ENCODE peak calls at places on chromosome 7, in seven cellular contexts. Q is hepatocyte, B is upper lobe of right lung, W is left lung, J is heart left ventricle, T is fibroblast of lung, O is MM.1S. L is an unnamed sample.
A peak's percentile ranks its signal among the peaks of the same experiment; 100 is the strongest.

GRCh38 chr7:33764752-33765451 is 140.4 kb upstream of the BMPER start:
- DNase-seq in Q (peak; percentile 53), B (no peak), W (no peak), J (no peak), T (peak; percentile 96), O (no peak), L (no peak)

GRCh38 chr7:17679427-17679826 is 260.9 kb downstream of the SNX13 start:
- DNase-seq in Q (peak; percentile 35), B (no peak), W (no peak), J (no peak), T (peak; percentile 74), O (no peak), L (no peak)

GRCh38 chr7:4694653-4695335 is 12.7 kb downstream of the FOXK1 start:
- DNase-seq in Q (peak; percentile 27), B (no peak), W (peak; percentile 50), J (peak; percentile 47), T (peak; percentile 90), O (no peak), L (peak; percentile 57)

GRCh38 chr7:24943096-24943948 is 36.7 kb downstream of the OSBPL3 start:
- DNase-seq in Q (no peak), B (no peak), W (no peak), J (no peak), T (no peak), O (no peak), L (no peak)

GRCh38 chr7:140049339-140050024 is 13.3 kb downstream of the PARP12 start:
- DNase-seq in Q (peak; percentile 58), B (no peak), W (no peak), J (no peak), T (peak; percentile 41), O (peak; percentile 76), L (peak; percentile 71)

GRCh38 chr7:158030566-158030965 is 557.1 kb downstream of the PTPRN2 start:
- DNase-seq in Q (no peak), B (peak; percentile 44), W (peak; percentile 6), J (no peak), T (no peak), O (no peak), L (peak; percentile 26)

GRCh38 chr7:149256568-149256967 is 5.4 kb upstream of the ZNF783 start:
- DNase-seq in Q (no peak), B (no peak), W (no peak), J (no peak), T (no peak), O (no peak), L (no peak)

GRCh38 chr7:93717217-93717900 is 142.8 kb upstream of the CALCR start:
- DNase-seq in Q (no peak), B (no peak), W (no peak), J (no peak), T (peak; percentile 73), O (no peak), L (no peak)

GRCh38 chr7:46511442-46512215 is 590.6 kb upstream of the IGFBP3 start:
- DNase-seq in Q (no peak), B (no peak), W (no peak), J (no peak), T (no peak), O (no peak), L (no peak)

GRCh38 chr7:53504914-53505313 is 469.5 kb downstream of the POM121L12 start:
- DNase-seq in Q (no peak), B (no peak), W (no peak), J (no peak), T (no peak), O (no peak), L (no peak)

GRCh38 chr7:13833872-13834271 is 155.6 kb downstream of the ETV1 start:
- DNase-seq in Q (no peak), B (no peak), W (no peak), J (no peak), T (no peak), O (no peak), L (no peak)

DNA sequence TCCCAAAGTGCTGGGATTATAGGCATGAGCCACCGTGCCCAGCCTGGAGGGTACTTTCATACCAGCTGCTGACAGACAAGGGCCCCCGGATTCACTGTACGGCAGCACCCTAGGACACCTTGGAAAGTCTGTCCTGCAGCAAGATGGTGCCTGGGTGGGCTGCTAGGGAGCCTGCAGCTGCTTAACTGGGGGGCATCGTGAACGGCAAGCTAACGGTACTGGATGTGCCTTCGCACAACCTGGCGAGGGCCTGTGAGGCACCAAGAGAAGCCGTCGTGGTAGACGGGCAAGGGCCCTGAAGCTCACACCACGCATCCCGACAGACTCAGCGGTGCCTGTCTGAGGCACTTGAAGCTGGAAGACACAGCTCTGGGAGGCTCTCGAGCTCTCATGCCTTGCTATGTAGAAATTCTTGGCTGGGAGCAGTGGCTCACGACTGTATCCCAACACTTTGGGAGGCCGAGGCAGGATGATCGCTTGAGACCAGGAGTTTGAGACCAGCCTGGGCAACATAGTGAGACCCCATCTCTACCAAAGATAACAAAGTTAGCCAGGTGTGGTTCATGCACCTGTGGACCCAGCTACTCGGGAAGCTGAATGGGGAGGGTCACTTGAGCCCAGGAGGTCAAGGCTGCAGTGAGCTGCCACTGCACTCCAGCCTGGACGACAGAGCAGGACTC is 9.4 kb downstream of the BRAT1 start:
- DNase-seq in Q (no peak), B (peak; percentile 45), W (no peak), J (peak; percentile 4), T (no peak), O (no peak), L (no peak)
- H3K36me3 ChIP-seq in Q (no peaks in the 10 kb centered on the region), B (peaks cover 86% of the 10 kb centered on the region), W (peaks cover 92% of the 10 kb centered on the region), J (peaks cover 93% of the 10 kb centered on the region), T (peaks cover 25% of the 10 kb centered on the region), O (no peaks in the 10 kb centered on the region), L (no peaks in the 10 kb centered on the region)

GRCh38 chr7:43792471-43792870 is 34.0 kb downstream of the BLVRA start:
- DNase-seq in Q (no peak), B (no peak), W (no peak), J (no peak), T (no peak), O (no peak), L (no peak)
- H3K36me3 ChIP-seq in Q (no peaks in the 10 kb centered on the region), B (peaks cover 65% of the 10 kb centered on the region), W (peaks cover 90% of the 10 kb centered on the region), J (peaks cover 69% of the 10 kb centered on the region), T (peaks cover 3% of the 10 kb centered on the region), O (no peaks in the 10 kb centered on the region), L (no peaks in the 10 kb centered on the region)

DNA sequence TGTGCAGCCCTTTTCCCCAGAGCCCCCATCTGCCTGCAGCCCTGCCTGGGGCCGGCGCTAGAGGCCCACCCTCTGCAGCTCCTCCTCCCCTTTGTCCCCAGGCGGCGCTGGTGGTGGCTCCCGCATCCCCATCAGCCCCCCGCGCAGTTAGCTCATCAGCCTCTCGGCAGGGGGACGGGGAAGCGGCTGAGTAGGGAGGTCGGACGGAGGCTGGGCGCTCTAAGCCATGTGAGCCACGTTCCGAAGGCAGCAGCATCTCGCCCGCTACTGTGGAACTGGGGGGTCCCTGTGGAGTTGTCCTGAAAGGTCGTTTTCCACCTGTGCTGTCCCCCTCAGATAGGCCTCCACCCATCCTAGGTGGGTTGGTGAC is 29.0 kb downstream of the GBX1 start:
- DNase-seq in Q (no peak), B (peak; percentile 40), W (no peak), J (no peak), T (no peak), O (no peak), L (no peak)
- H3K36me3 ChIP-seq in Q (no peaks in the 10 kb centered on the region), B (peaks cover 95% of the 10 kb centered on the region), W (peaks cover 100% of the 10 kb centered on the region), J (peaks cover 53% of the 10 kb centered on the region), T (peaks cover 25% of the 10 kb centered on the region), O (no peaks in the 10 kb centered on the region), L (no peaks in the 10 kb centered on the region)

GRCh38 chr7:134954197-134955082 is 31.9 kb upstream of the AGBL3 start:
- DNase-seq in Q (peak; percentile 39), B (no peak), W (no peak), J (no peak), T (no peak), O (peak; percentile 82), L (no peak)

GRCh38 chr7:134963031-134963430 is 23.3 kb upstream of the AGBL3 start:
- DNase-seq in Q (no peak), B (no peak), W (no peak), J (no peak), T (no peak), O (no peak), L (no peak)

GRCh38 chr7:134962270-134962669 is 24.0 kb upstream of the AGBL3 start:
- DNase-seq in Q (no peak), B (no peak), W (no peak), J (no peak), T (no peak), O (no peak), L (no peak)

GRCh38 chr7:134957005-134957404 is 29.3 kb upstream of the AGBL3 start:
- DNase-seq in Q (no peak), B (no peak), W (no peak), J (no peak), T (no peak), O (no peak), L (no peak)

GRCh38 chr7:134959810-134960209 is 26.5 kb upstream of the AGBL3 start:
- DNase-seq in Q (no peak), B (no peak), W (no peak), J (no peak), T (no peak), O (no peak), L (no peak)
- H3K36me3 ChIP-seq in Q (peaks cover 5% of the 10 kb centered on the region), B (peaks cover 60% of the 10 kb centered on the region), W (peaks cover 24% of the 10 kb centered on the region), J (peaks cover 100% of the 10 kb centered on the region), T (peaks cover 13% of the 10 kb centered on the region), O (no peaks in the 10 kb centered on the region), L (no peaks in the 10 kb centered on the region)

DNA sequence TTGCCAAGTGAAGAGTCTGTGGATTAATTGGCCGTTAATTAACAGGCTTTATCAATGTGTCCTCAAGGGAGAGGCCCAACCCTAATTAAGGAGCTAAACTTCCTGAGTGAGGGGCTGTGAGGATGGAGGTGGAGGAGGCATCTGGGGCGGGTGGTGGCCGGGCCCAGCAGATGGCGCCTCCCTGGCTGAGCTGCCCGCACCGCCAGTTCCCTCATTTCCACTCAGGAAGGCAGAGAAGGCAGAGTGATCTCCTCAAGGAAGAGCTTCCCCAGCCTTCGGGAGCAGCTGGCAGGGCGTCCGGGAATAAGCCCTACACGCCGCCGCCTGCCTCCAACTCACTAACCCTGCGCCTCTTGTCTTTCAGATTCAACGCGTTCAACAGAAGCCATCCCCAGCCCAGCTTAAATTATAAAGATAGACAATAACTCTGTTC is 112.2 kb downstream of the CYTH3 start:
- DNase-seq in Q (peak; percentile 79), B (peak; percentile 73), W (no peak), J (peak; percentile 71), T (peak; percentile 58), O (no peak), L (no peak)
- H3K36me3 ChIP-seq in Q (peaks cover 3% of the 10 kb centered on the region), B (peaks cover 79% of the 10 kb centered on the region), W (peaks cover 94% of the 10 kb centered on the region), J (peaks cover 83% of the 10 kb centered on the region), T (peaks cover 21% of the 10 kb centered on the region), O (peaks cover 8% of the 10 kb centered on the region), L (no peaks in the 10 kb centered on the region)

GRCh38 chr7:55150166-55150565 is 131.3 kb downstream of the EGFR start:
- DNase-seq in Q (no peak), B (no peak), W (no peak), J (no peak), T (no peak), O (no peak), L (no peak)

GRCh38 chr7:55150709-55151108 is 131.9 kb downstream of the EGFR start:
- DNase-seq in Q (no peak), B (no peak), W (no peak), J (no peak), T (no peak), O (no peak), L (no peak)

GRCh38 chr7:55155351-55156117 is 136.7 kb downstream of the EGFR start:
- DNase-seq in Q (no peak), B (no peak), W (no peak), J (no peak), T (no peak), O (no peak), L (no peak)

GRCh38 chr7:55154096-55154495 is 135.3 kb downstream of the EGFR start:
- DNase-seq in Q (no peak), B (no peak), W (no peak), J (no peak), T (no peak), O (no peak), L (no peak)

GRCh38 chr7:55152490-55152889 is 133.7 kb downstream of the EGFR start:
- DNase-seq in Q (no peak), B (no peak), W (no peak), J (no peak), T (no peak), O (no peak), L (no peak)
- H3K36me3 ChIP-seq in Q (no peaks in the 10 kb centered on the region), B (peaks cover 68% of the 10 kb centered on the region), W (peaks cover 59% of the 10 kb centered on the region), J (peaks cover 72% of the 10 kb centered on the region), T (peaks cover 40% of the 10 kb centered on the region), O (no peaks in the 10 kb centered on the region), L (no peaks in the 10 kb centered on the region)